ENCODE peak calls at places on chromosomes 11 and 22, in nine cellular contexts. U is tibial artery, P is spleen, I is upper lobe of right lung, S is left ventricle myocardium inferior, D is hepatocyte, E is stomach, H is right atrium auricular region, M is GM23338. G is an unnamed sample. For H3K36me3, the result is how much of the 10 kb centered on the place peaks cover.

GRCh38 chr11:11089805-11090204 is 232.0 kb upstream of the ZBED5 start:
- DNase-seq in U (no peak), P (no peak), I (no peak), S (no peak), D (no peak), E (no peak), H (no peak), M (no peak), G (no peak)

GRCh38 chr11:2207212-2207611 is 35.6 kb upstream of the TH start:
- DNase-seq in U (peak), P (peak), I (no peak), S (peak), D (no peak), E (peak), H (peak), M (no peak), G (no peak)

GRCh38 chr11:4178813-4179662 is 84.4 kb downstream of the RRM1 start:
- DNase-seq in U (no peak), P (no peak), I (no peak), S (no peak), D (no peak), E (no peak), H (no peak), M (no peak), G (no peak)

GRCh38 chr11:70826541-70826943 is 425.8 kb downstream of the SHANK2 start:
- DNase-seq in U (no peak), P (no peak), I (no peak), S (no peak), D (peak), E (no peak), H (no peak), M (peak), G (no peak)

GRCh38 chr11:31799036-31799793 is 11.9 kb downstream of the PAX6 start:
- DNase-seq in U (no peak), P (no peak), I (no peak), S (no peak), D (no peak), E (no peak), H (peak), M (peak), G (no peak)

GRCh38 chr11:119093951-119094815 is 7.5 kb downstream of the DPAGT1 start:
- DNase-seq in U (no peak), P (peak), I (peak), S (no peak), D (peak), E (peak), H (no peak), M (peak), G (peak)

GRCh38 chr11:134783219-134783618 is 371.2 kb upstream of the B3GAT1 start:
- DNase-seq in U (no peak), P (no peak), I (no peak), S (no peak), D (no peak), E (no peak), H (no peak), M (no peak), G (no peak)

GRCh38 chr11:2721163-2721935 is 21.6 kb upstream of the KCNQ1OT1 start:
- DNase-seq in U (no peak), P (no peak), I (no peak), S (no peak), D (no peak), E (no peak), H (no peak), M (peak), G (no peak)

GRCh38 chr11:64809781-64810241 is 540 bp downstream of the MEN1 start:
- DNase-seq in U (no peak), P (peak), I (no peak), S (no peak), D (peak), E (peak), H (no peak), M (peak), G (no peak)

GRCh38 chr11:66881927-66882452 is 25.1 kb downstream of the LRFN4 start:
- DNase-seq in U (no peak), P (no peak), I (no peak), S (no peak), D (no peak), E (no peak), H (no peak), M (no peak), G (peak)

GRCh38 chr11:120068114-120068573 is 69.8 kb downstream of the TRIM29 start:
- DNase-seq in U (no peak), P (no peak), I (no peak), S (no peak), D (peak), E (no peak), H (no peak), M (no peak), G (no peak)

GRCh38 chr11:80831374-80831773 is 1390.5 kb upstream of the TENM4 start:
- DNase-seq in U (no peak), P (no peak), I (no peak), S (no peak), D (no peak), E (no peak), H (no peak), M (no peak), G (no peak)

GRCh38 chr11:61883327-61883726 is 8.0 kb downstream of the FADS3 start:
- DNase-seq in U (no peak), P (no peak), I (no peak), S (no peak), D (no peak), E (no peak), H (no peak), M (no peak), G (no peak)

GRCh38 chr22:48068323-48068722 is 1305.9 kb downstream of the TBC1D22A start:
- DNase-seq in U (no peak), P (no peak), I (no peak), S (no peak), D (no peak), E (no peak), H (no peak), M (no peak), G (peak)

GRCh38 chr11:104968365-104968855 is at the start of gene CASP4:
- DNase-seq in U (no peak), P (no peak), I (no peak), S (no peak), D (peak), E (no peak), H (no peak), M (no peak), G (no peak)

GRCh38 chr11:11937433-11937832 is 71.0 kb downstream of the DKK3 start:
- DNase-seq in U (no peak), P (no peak), I (no peak), S (no peak), D (no peak), E (no peak), H (no peak), M (no peak), G (no peak)

GRCh38 chr22:37205046-37205445 is 7.2 kb downstream of the SSTR3 start:
- DNase-seq in U (no peak), P (peak), I (no peak), S (no peak), D (no peak), E (no peak), H (no peak), M (no peak), G (peak)

GRCh38 chr11:110362916-110363574 is 66.6 kb upstream of the RDX start:
- DNase-seq in U (no peak), P (no peak), I (no peak), S (no peak), D (peak), E (peak), H (no peak), M (peak), G (no peak)

GRCh38 chr11:117145393-117145761 is 1.3 kb downstream of the PAFAH1B2 start:
- DNase-seq in U (no peak), P (no peak), I (no peak), S (no peak), D (peak), E (no peak), H (no peak), M (peak), G (no peak)
- TF ChIP-seq CTCF in U (no peak), P (no peak), I (no peak), S (peak), D (no peak), E (no peak), H (no peak), M (peak), G (no peak)

GRCh38 chr11:47914743-47915142 is 65.6 kb upstream of the PTPRJ start:
- DNase-seq in U (no peak), P (no peak), I (no peak), S (no peak), D (no peak), E (no peak), H (no peak), M (no peak), G (no peak)

GRCh38 chr11:47916361-47916841 is 64.0 kb upstream of the PTPRJ start:
- DNase-seq in U (no peak), P (no peak), I (no peak), S (peak), D (peak), E (peak), H (peak), M (no peak), G (peak)

GRCh38 chr11:47913569-47914244 is 65.6 kb upstream of the NUP160 start:
- DNase-seq in U (no peak), P (no peak), I (no peak), S (no peak), D (no peak), E (no peak), H (no peak), M (peak), G (no peak)

GRCh38 chr11:47917643-47918369 is 62.6 kb upstream of the PTPRJ start:
- DNase-seq in U (peak), P (peak), I (peak), S (peak), D (peak), E (peak), H (peak), M (peak), G (peak)

GRCh38 chr11:47915407-47916137 is 64.8 kb upstream of the PTPRJ start:
- DNase-seq in U (no peak), P (peak), I (no peak), S (no peak), D (no peak), E (no peak), H (no peak), M (no peak), G (no peak)
- H3K27ac ChIP-seq in U (no peak), P (peak), I (peak), S (peak), D (peak), E (no peak), H (no peak), M (no peak), G (no peak)

GRCh38 chr11:92978226-92979111 is 9.0 kb downstream of the MTNR1B start:
- DNase-seq in U (no peak), P (no peak), I (no peak), S (peak), D (peak), E (peak), H (no peak), M (no peak), G (no peak)
- H3K36me3 ChIP-seq in U (under half), P (under half), I (under half), S (under half), D (under half), E (under half), H (under half), M (under half), G (under half)

DNA sequence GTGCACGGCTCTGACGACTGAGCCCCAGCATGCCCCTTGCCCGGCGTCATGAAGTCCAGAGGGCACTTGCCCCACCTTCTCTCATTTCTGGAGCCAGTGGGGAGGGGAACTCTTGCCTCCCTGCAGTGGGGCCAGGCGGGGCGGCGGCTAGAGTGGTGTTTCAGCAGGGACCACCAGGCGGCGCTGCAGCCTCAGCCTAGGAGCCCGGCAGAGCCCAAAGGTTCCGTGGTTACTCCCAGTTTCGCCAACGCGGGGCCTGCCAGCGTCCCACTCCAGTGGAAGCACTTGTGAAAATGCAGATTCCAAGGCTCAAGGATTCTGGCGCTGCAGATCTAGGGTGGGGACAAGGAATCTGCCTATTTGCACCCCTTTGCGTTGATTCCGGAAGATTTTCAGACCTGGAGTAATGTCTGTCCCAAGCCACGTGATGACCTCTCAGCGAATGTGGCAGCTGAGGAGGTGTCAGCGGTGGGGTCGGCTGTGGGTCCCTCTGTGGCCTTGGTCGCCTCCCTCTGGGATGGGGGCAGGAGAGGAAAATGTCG is 55.7 kb downstream of the CD82 start:
- DNase-seq in U (peak), P (peak), I (peak), S (peak), D (peak), E (peak), H (peak), M (peak), G (peak)
- TF ChIP-seq CTCF in U (peak), P (peak), I (peak), S (peak), D (peak), E (peak), H (peak), M (peak), G (peak)

DNA sequence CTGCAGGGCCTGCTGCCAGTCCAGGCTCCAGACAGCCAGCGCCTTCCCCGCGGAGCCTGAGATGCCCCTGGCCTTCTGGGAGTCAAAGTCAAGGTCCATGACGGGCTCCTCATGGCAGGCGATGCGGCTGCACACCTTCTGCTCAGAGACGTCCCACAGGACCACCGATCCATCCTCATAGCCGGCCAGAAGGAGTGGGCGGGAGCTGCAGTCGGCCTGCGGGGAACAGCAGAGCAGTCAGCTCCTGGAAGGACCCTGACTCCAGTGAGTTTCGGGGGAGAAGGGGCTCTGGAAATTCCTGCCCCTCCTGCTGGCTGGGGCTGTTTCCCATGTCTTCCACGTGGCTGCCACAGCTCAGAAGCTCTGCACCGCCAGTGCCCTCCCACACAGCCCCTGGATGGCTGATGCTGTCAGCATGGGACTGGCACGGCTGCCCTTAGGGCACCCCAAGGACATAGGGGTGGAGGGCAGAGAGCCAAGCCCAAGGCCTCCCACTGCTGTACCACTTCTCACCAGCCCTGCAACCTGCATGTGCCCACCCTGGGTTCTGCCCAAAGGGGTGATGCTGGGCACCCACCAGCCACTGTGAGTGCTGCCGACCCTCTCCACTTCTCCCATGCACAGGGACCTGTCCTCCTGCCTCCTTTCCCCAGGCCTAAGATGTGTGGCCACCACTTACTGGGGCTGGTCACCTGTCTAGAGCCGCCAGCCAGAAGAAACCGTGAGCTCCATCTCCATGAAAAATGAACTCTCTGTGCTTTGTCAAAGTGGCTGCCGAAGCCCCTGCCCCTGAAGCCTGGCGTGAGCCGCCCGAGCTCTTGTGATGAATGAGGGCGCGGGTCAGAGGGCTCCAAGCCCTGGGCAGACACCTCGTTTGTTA is 41.7 kb downstream of the TBX1 start:
- DNase-seq in U (no peak), P (peak), I (peak), S (peak), D (peak), E (no peak), H (no peak), M (no peak), G (no peak)
- H3K27ac ChIP-seq in U (no peak), P (no peak), I (no peak), S (no peak), D (no peak), E (no peak), H (no peak), M (no peak), G (no peak)

GRCh38 chr11:74816664-74817063 is 68.0 kb downstream of the RNF169 start:
- DNase-seq in U (no peak), P (no peak), I (no peak), S (no peak), D (no peak), E (no peak), H (no peak), M (no peak), G (no peak)
- H3K36me3 ChIP-seq in U (under half), P (half or more), I (under half), S (under half), D (under half), E (under half), H (under half), M (under half), G (under half)

DNA sequence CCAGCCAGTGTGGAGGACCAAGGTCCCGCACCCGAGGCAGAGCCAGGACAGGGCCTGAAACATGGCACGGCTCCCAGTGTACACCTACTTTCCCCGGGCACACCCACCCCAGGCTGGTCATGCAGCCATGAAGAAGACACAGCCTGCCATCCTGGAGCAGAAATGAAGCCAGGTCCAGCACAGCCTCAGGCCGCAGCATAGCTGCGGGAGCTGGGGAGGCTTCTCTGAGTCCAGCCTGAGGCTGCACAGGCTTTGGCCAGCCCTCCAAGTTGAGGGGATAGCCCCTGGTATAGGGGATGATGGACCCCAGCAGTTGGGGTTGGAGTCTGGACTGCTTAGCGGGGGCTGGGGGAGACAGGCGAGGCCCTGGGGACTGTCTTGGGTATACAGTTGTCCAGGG is 2.9 kb upstream of the HDAC10 start:
- DNase-seq in U (no peak), P (no peak), I (no peak), S (no peak), D (no peak), E (no peak), H (no peak), M (no peak), G (no peak)
- TF ChIP-seq CTCF in U (no peak), P (no peak), I (no peak), S (no peak), D (no peak), E (no peak), H (no peak), M (no peak), G (no peak)

GRCh38 chr22:20126284-20127029 is 5.1 kb upstream of the ZDHHC8 start:
- DNase-seq in U (no peak), P (no peak), I (no peak), S (no peak), D (no peak), E (no peak), H (no peak), M (no peak), G (no peak)
- H3K27ac ChIP-seq in U (no peak), P (peak), I (no peak), S (no peak), D (no peak), E (no peak), H (no peak), M (no peak), G (no peak)

DNA sequence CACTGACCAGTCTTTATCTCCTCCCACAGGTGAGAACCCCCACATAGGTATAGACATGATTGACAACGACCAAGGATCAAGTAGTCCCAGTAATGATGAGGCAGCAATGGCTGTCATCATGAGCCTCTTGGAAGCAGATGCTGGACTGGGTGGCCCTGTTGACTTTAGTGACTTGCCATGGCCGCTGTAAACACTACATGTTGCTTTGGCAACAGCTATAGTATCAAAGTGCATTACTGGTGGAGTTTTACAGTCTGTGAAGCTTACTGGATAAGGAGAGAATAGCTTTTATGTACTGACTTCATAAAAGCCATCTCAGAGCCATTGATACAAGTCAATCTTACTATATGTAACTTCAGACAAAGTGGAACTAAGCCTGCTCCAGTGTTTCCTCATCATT is 76.5 kb downstream of the BTBD10 start:
- DNase-seq in U (no peak), P (no peak), I (no peak), S (no peak), D (peak), E (no peak), H (no peak), M (no peak), G (no peak)
- H3K36me3 ChIP-seq in U (half or more), P (half or more), I (half or more), S (half or more), D (under half), E (half or more), H (under half), M (under half), G (under half)

DNA sequence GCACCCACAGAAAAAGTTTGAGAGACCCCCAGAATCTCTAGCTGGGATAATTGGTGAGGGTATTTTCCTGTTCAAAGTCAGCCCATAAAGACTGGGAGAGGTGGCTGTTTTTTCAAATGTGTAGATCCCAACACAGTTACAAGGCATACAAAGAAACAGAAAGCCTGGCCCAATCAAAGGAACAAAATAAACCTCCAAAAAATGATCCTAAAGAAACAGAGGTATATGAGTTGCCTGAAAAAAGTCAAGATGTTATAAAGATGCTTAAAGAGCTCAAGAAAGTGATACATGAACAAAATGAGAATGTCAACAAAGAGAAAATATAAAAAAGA is 40.2 kb upstream of the MMP12 start:
- DNase-seq in U (no peak), P (no peak), I (no peak), S (no peak), D (no peak), E (no peak), H (no peak), M (no peak), G (no peak)
- TF ChIP-seq CTCF in U (no peak), P (no peak), I (no peak), S (no peak), D (no peak), E (peak), H (no peak), M (no peak), G (no peak)

G was measured in psoas muscle.